ENCODE peak calls at places on chromosomes 1 and 21, in seven cellular contexts. B, V, H, O, K, S and U are unnamed samples.
A peak's percentile ranks its signal among the peaks of the same experiment; 100 is the strongest.

GRCh38 chr1:11748294-11749202 is 12.6 kb downstream of the AGTRAP start:
- DNase-seq in B (no peak), V (no peak), H (no peak), O (no peak), K (no peak), S (no peak), U (no peak)

GRCh38 chr1:72567511-72567910 is 285.2 kb upstream of the NEGR1 start:
- DNase-seq in B (peak; percentile 61), V (no peak), H (no peak), O (no peak), K (no peak), S (no peak), U (no peak)

GRCh38 chr1:10101929-10102328 is 69.2 kb downstream of the UBE4B start:
- DNase-seq in B (no peak), V (no peak), H (no peak), O (no peak), K (no peak), S (no peak), U (no peak)

GRCh38 chr1:201480231-201481003 is 11.4 kb upstream of the PHLDA3 start:
- DNase-seq in B (peak; percentile 69), V (peak; percentile 85), H (peak; percentile 76), O (peak; percentile 90), K (peak; percentile 60), S (no peak), U (no peak)

GRCh38 chr21:14452842-14453241 is 69.9 kb upstream of the HSPA13 start:
- DNase-seq in B (no peak), V (no peak), H (no peak), O (no peak), K (no peak), S (no peak), U (no peak)

GRCh38 chr1:165650981-165651625 is 20.1 kb downstream of the MGST3 start:
- DNase-seq in B (no peak), V (no peak), H (no peak), O (no peak), K (no peak), S (no peak), U (no peak)

GRCh38 chr1:52676249-52676903 is 21.8 kb downstream of the COA7 start:
- DNase-seq in B (peak; percentile 33), V (no peak), H (no peak), O (peak; percentile 69), K (peak; percentile 69), S (no peak), U (no peak)

GRCh38 chr1:64004451-64004850 is 199.0 kb upstream of the UBE2U start:
- DNase-seq in B (no peak), V (no peak), H (no peak), O (no peak), K (no peak), S (no peak), U (no peak)

GRCh38 chr1:44276006-44276405 is 62.7 kb downstream of the DMAP1 start:
- DNase-seq in B (peak; percentile 40), V (no peak), H (peak; percentile 5), O (no peak), K (no peak), S (no peak), U (no peak)

GRCh38 chr1:225710804-225711203 is 57.9 kb upstream of the ENAH start:
- DNase-seq in B (peak; percentile 88), V (no peak), H (peak; percentile 38), O (no peak), K (no peak), S (no peak), U (no peak)

GRCh38 chr21:31115249-31115648 is 77.0 kb upstream of the KRTAP19-8 start:
- DNase-seq in B (no peak), V (no peak), H (no peak), O (no peak), K (no peak), S (no peak), U (no peak)

GRCh38 chr21:31119199-31119598 is 80.9 kb upstream of the KRTAP19-8 start:
- DNase-seq in B (no peak), V (no peak), H (no peak), O (no peak), K (no peak), S (no peak), U (no peak)

DNA sequence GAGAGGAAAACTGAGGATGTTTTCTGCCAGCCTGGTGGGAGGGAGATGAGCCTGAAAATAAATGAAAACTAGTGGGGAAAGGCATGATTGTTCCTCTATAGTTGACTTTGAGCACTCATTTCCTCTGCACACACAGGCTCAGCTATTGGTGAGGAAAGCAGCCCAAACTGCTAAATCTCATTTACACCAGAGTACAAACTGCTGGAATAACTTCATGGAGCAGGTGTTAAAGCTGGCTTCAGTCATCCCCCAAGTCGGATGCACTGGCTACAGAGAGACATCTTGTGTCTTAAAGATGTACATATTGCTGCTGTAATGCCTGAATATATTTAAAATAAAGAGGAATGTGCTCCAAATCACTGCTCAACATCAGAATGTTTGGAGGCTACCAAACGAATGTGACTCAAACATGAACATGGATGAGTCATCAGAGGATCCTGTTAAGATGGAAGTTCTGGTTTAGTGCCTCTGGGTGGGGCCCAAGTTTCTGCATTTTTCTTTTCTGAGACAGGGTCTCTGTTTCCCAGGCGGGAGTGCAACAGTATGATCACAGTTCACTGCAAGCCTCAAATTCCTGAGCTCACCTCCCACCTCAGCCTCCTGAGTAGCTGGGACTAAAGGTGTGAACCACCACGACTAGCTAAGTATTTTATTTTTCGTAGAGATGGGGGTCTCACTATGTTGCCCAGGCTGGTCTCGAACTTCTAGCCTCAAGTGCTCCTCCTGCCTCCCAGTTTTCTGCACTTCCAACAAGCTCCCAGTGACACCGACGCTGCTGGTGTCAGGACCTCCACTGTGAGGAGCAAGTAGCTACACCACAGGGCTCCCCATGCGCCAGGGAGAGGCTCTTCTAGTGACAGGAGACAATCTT is 79.0 kb upstream of the KRTAP19-8 start:
- DNase-seq in B (peak; percentile 80), V (no peak), H (peak; percentile 27), O (no peak), K (no peak), S (no peak), U (no peak)
- TF ChIP-seq CTCF in B (peak; percentile 18), V (no peak), H (no peak), O (no peak), K (no peak), S (no peak), U (peak; percentile 23)

GRCh38 chr1:210618379-210618778 is 289.7 kb downstream of the HHAT start:
- DNase-seq in B (no peak), V (no peak), H (no peak), O (no peak), K (no peak), S (no peak), U (no peak)

GRCh38 chr1:210621712-210622111 is 293.0 kb downstream of the HHAT start:
- DNase-seq in B (no peak), V (no peak), H (no peak), O (no peak), K (no peak), S (no peak), U (no peak)

DNA sequence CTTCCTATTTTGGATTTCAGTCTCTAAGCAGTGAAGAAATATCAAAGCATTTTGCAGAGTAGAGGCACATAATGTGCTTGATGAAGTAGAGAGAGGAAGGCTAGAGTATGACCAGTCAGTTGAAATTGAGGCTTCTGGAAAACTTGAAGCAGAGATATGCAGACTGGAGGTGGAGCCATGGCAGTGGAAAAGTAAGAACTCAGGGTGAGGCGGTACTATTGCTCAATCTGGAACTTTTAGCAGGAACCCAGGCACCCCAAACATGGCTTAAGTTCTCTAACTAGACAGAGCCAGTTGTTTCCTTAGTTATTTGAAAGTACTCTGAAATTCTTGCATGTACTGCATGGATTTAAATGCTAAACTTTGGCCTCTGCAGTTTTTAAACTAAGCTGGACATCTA is 288.6 kb downstream of the HHAT start:
- DNase-seq in B (no peak), V (no peak), H (no peak), O (no peak), K (no peak), S (no peak), U (no peak)
- TF ChIP-seq CTCF in B (no peak), V (no peak), H (no peak), O (no peak), K (no peak), S (no peak), U (no peak)

GRCh38 chr21:34704119-34704518 is 35.3 kb downstream of the CLIC6 start:
- DNase-seq in B (peak; percentile 64), V (no peak), H (peak; percentile 37), O (no peak), K (no peak), S (peak; percentile 58), U (no peak)

GRCh38 chr21:34702341-34702807 is 33.6 kb downstream of the CLIC6 start:
- DNase-seq in B (peak; percentile 92), V (no peak), H (peak; percentile 91), O (peak; percentile 83), K (no peak), S (peak; percentile 90), U (no peak)

GRCh38 chr21:34703566-34703965 is 34.8 kb downstream of the CLIC6 start:
- DNase-seq in B (no peak), V (no peak), H (no peak), O (no peak), K (no peak), S (no peak), U (no peak)

GRCh38 chr21:34700605-34701004 is 31.8 kb downstream of the CLIC6 start:
- DNase-seq in B (no peak), V (no peak), H (no peak), O (no peak), K (no peak), S (no peak), U (no peak)

DNA sequence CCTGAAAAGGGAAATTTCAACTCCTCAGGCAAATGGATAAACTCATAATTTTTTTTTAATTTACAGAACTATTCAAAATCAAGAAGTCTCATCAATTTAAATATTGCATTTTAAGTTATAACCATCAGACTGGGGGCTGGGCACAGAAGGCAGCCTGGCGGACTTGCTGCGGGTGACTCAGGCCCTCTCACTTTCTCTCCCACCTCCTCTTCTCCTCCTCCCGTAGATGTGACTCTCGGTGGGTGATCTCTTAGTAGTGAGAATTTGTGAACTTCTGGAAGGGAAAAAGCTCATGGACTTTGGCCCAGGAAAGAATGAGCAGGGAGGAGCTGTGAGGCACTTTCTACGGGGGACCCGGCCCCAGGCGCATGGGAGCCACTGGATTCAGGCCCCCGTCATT is 32.9 kb downstream of the CLIC6 start:
- DNase-seq in B (no peak), V (no peak), H (peak; percentile 20), O (no peak), K (no peak), S (no peak), U (no peak)
- TF ChIP-seq CTCF in B (no peak), V (no peak), H (no peak), O (no peak), K (no peak), S (no peak), U (no peak)

GRCh38 chr1:231727171-231727570 is 100.6 kb downstream of the DISC1 start:
- DNase-seq in B (no peak), V (no peak), H (no peak), O (no peak), K (no peak), S (no peak), U (no peak)

GRCh38 chr1:231733672-231734071 is 107.1 kb downstream of the DISC1 start:
- DNase-seq in B (no peak), V (no peak), H (no peak), O (no peak), K (no peak), S (no peak), U (no peak)

GRCh38 chr1:231731262-231731661 is 104.7 kb downstream of the DISC1 start:
- DNase-seq in B (no peak), V (no peak), H (no peak), O (no peak), K (no peak), S (no peak), U (no peak)

GRCh38 chr1:231733063-231733462 is 106.5 kb downstream of the DISC1 start:
- DNase-seq in B (no peak), V (no peak), H (no peak), O (no peak), K (no peak), S (no peak), U (no peak)

GRCh38 chr1:231729541-231729940 is 103.0 kb downstream of the DISC1 start:
- DNase-seq in B (peak; percentile 74), V (no peak), H (no peak), O (no peak), K (no peak), S (peak; percentile 23), U (no peak)
- TF ChIP-seq CTCF in B (no peak), V (no peak), H (no peak), O (no peak), K (no peak), S (no peak), U (no peak)